ENCODE peak calls at places on chromosomes 16 and 17, in four cellular contexts. P is RWPE1, Z is MCF 10A, W is heart right ventricle. H is an unnamed sample.

GRCh38 chr17:44385287-44386181 is 3.9 kb downstream of the ITGA2B start:
- DNase-seq in W (peak), P (peak), Z (peak), H (peak)

GRCh38 chr16:85888405-85889331 is 10.3 kb upstream of the IRF8 start:
- DNase-seq in W (no peak), P (peak), Z (peak), H (no peak)

GRCh38 chr16:69443809-69444611 is 19.6 kb downstream of the CYB5B start:
- DNase-seq in P (no peak), W (no peak), Z (no peak), H (no peak)

GRCh38 chr17:71084219-71084618 is 914.9 kb downstream of the KCNJ2 start:
- DNase-seq in Z (peak), W (no peak), P (peak), H (peak)

GRCh38 chr17:46167826-46168569 is 25.2 kb downstream of the KANSL1 start:
- DNase-seq in Z (peak), P (no peak), W (no peak), H (no peak)

GRCh38 chr17:3738562-3739295 is 15.0 kb downstream of the HASPIN start:
- DNase-seq in Z (peak), W (no peak), P (peak), H (peak)

GRCh38 chr17:2940352-2940751 is 123.1 kb downstream of the OR1D5 start:
- DNase-seq in Z (no peak), W (peak), P (no peak), H (peak)

GRCh38 chr17:31593806-31594205 is 202.3 kb downstream of the RAB11FIP4 start:
- DNase-seq in Z (peak), W (no peak), P (peak), H (no peak)

GRCh38 chr17:28982191-28982793 is 23.5 kb downstream of the SEZ6 start:
- DNase-seq in P (no peak), W (no peak), Z (no peak), H (no peak)

GRCh38 chr16:2822158-2822495 is 5.1 kb downstream of the PRSS21 start:
- DNase-seq in W (no peak), P (no peak), Z (no peak), H (no peak)

GRCh38 chr16:50300942-50301625 is 34.7 kb downstream of the ADCY7 start:
- DNase-seq in W (no peak), P (no peak), Z (no peak), H (no peak)

GRCh38 chr17:29710891-29711418 is 88.2 kb upstream of the CORO6 start:
- DNase-seq in W (no peak), Z (peak), P (peak), H (no peak)

GRCh38 chr16:11302977-11303376 is 21.8 kb upstream of the PRM1 start:
- DNase-seq in Z (peak), W (no peak), P (no peak), H (no peak)

GRCh38 chr17:8075081-8075480 is 12.4 kb downstream of the ALOX12B start:
- DNase-seq in W (no peak), Z (no peak), P (no peak), H (no peak)

GRCh38 chr16:22232277-22233049 is 26.4 kb downstream of the EEF2K start:
- DNase-seq in Z (peak), W (no peak), P (peak), H (peak)

GRCh38 chr16:35797811-35798210 is 2338.4 kb downstream of the TP53TG3F start:
- DNase-seq in W (no peak), P (no peak), Z (no peak), H (no peak)

GRCh38 chr17:46028374-46028773 is 29.3 kb downstream of the STH start:
- DNase-seq in Z (no peak), P (no peak), W (no peak), H (no peak)

GRCh38 chr17:4600563-4600962 is 16.2 kb downstream of the SMTNL2 start:
- DNase-seq in Z (no peak), P (no peak), W (peak), H (no peak)

GRCh38 chr16:4505356-4506153 is 29.4 kb downstream of the HMOX2 start:
- DNase-seq in Z (no peak), W (no peak), P (no peak), H (no peak)

GRCh38 chr17:75853410-75853809 is 1.7 kb downstream of the WBP2 start:
- DNase-seq in Z (peak), W (no peak), P (no peak), H (no peak)

GRCh38 chr16:81809567-81809966 is 30.5 kb downstream of the PLCG2 start:
- DNase-seq in Z (no peak), W (no peak), P (no peak), H (no peak)

GRCh38 chr17:48054238-48055185 is 6.4 kb downstream of the NFE2L1 start:
- DNase-seq in P (peak), W (peak), Z (peak), H (no peak)

GRCh38 chr17:7041607-7042506 is 2.0 kb downstream of the SLC16A11 start:
- DNase-seq in W (no peak), Z (no peak), P (no peak), H (no peak)

GRCh38 chr16:7364054-7364407 is 31.4 kb downstream of the RBFOX1 start:
- DNase-seq in Z (no peak), P (no peak), W (no peak), H (no peak)

GRCh38 chr16:4660454-4661007 is 32.8 kb upstream of the NUDT16L1 start:
- DNase-seq in P (no peak), W (peak), Z (no peak), H (no peak)

GRCh38 chr17:80663783-80664206 is 119.2 kb downstream of the RPTOR start:
- DNase-seq in Z (no peak), W (no peak), P (no peak), H (no peak)

GRCh38 chr17:67223924-67224323 is 21.1 kb downstream of the HELZ start:
- DNase-seq in W (no peak), Z (no peak), P (peak), H (no peak)

GRCh38 chr17:27995554-27995953 is 46.9 kb upstream of the NLK start:
- DNase-seq in W (no peak), Z (no peak), P (no peak), H (no peak)

GRCh38 chr17:56592487-56593072 is 919 bp upstream of the NOG start:
- DNase-seq in W (peak), Z (peak), P (peak), H (peak)

GRCh38 chr17:56603486-56604238 is 10.2 kb downstream of the NOG start:
- DNase-seq in P (no peak), W (no peak), Z (no peak), H (no peak)

GRCh38 chr16:30924086-30924714 is 828 bp downstream of the FBXL19 start:
- DNase-seq in P (no peak), Z (no peak), W (peak), H (no peak)
- TF ChIP-seq CTCF in P (no peak), Z (no peak), W (no peak), H (no peak)

GRCh38 chr16:72211085-72211484 is 39.1 kb upstream of the PMFBP1 start:
- DNase-seq in Z (no peak), W (no peak), P (no peak), H (no peak)
- TF ChIP-seq CTCF in Z (no peak), W (no peak), P (no peak), H (no peak)

DNA sequence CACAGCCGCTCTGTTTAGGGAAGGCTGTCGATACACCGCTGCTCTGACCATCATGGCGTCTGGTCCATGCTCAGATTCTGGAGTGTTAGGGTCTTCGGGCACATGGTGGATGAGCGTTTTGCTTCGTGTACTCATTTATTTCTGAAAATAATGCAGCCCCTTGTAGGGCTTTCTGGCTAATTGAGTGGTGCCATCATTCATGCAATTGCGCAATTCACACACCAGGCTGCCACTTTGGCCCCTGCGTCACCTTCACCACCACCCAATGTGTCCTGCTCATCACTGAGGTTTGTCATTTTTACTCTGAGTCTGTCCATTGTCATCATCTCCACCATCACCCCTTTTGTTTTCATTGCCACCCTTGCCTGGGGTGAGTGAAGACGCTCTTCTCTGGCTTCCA is 557.4 kb downstream of the WWOX start:
- DNase-seq in Z (no peak), P (no peak), W (no peak), H (no peak)
- TF ChIP-seq CTCF in Z (no peak), P (no peak), W (no peak), H (no peak)

GRCh38 chr16:74813109-74813641 is 38.6 kb upstream of the FA2H start:
- DNase-seq in Z (peak), P (peak), W (peak), H (peak)

GRCh38 chr16:74811911-74812310 is 37.3 kb upstream of the FA2H start:
- DNase-seq in P (no peak), W (no peak), Z (peak), H (no peak)

GRCh38 chr16:74817851-74818250 is 43.2 kb upstream of the FA2H start:
- DNase-seq in P (no peak), Z (no peak), W (no peak), H (no peak)
- TF ChIP-seq CTCF in P (no peak), Z (no peak), W (no peak), H (no peak)

GRCh38 chr16:17260271-17260849 is 210.4 kb downstream of the XYLT1 start:
- DNase-seq in P (no peak), Z (no peak), W (no peak), H (no peak)

GRCh38 chr16:17259751-17260270 is 210.9 kb downstream of the XYLT1 start:
- DNase-seq in Z (no peak), P (no peak), W (no peak), H (no peak)

GRCh38 chr16:17258077-17258599 is 212.6 kb downstream of the XYLT1 start:
- DNase-seq in W (no peak), Z (no peak), P (no peak), H (no peak)

GRCh38 chr16:17258848-17259713 is 211.7 kb downstream of the XYLT1 start:
- DNase-seq in W (no peak), P (no peak), Z (no peak), H (no peak)

GRCh38 chr16:17261197-17261858 is 209.4 kb downstream of the XYLT1 start:
- DNase-seq in P (no peak), W (no peak), Z (no peak), H (no peak)
- TF ChIP-seq CTCF in P (no peak), W (no peak), Z (no peak), H (no peak)

DNA sequence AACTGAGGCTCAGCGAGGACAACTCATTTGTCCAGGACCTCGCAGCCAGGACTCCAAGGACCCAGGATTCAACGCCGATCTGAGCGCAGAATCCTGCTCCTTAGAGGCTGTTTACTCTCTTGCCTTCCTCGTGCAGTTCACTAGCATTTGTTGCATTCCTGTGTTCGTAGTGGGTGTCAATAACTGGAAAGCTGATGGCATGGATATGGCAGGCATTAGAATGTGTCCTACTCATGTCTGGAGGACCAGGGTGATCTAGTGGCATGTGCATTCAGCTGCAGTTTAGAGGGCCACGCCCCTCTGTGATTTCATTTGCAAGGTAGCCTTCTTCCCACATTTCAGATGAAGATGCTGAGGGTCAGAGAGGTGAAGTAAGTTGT is 510 bp downstream of the CRISPLD2 start:
- DNase-seq in P (no peak), W (no peak), Z (no peak), H (no peak)
- TF ChIP-seq CTCF in P (no peak), W (no peak), Z (no peak), H (no peak)

H was measured in Calu3.